ENCODE peak calls at places on chromosomes 2 and 18, in six cellular contexts. K is effector memory CD8-positive, alpha-beta T cell; D is stimulated activated CD4-positive, alpha-beta T cell treated with anti-CD3 and anti-CD28 coated beads, Interleukin-2, amount 100 ng/mL, for 48 hours; M is colonic mucosa; E is activated CD8-positive, alpha-beta memory T cell treated with anti-CD3 and anti-CD28 coated beads, Interleukin-2, amount 10 ng/mL, durations not matched to agents 7 days and 5 days; S is nephron progenitor cell. L is an unnamed sample.

GRCh38 chr2:7709907-7710306 is 792.7 kb downstream of the RNF144A start:
- DNase-seq in S (no peak), K (no peak), E (no peak), M (no peak), D (no peak), L (no peak)

GRCh38 chr18:45962866-45963265 is 4.3 kb downstream of the EPG5 start:
- DNase-seq in S (no peak), K (no peak), M (no peak), E (no peak), D (no peak), L (no peak)

GRCh38 chr2:101196220-101196661 is 45.1 kb upstream of the TBC1D8 start:
- DNase-seq in M (no peak), D (no peak), K (no peak), E (no peak), S (no peak), L (no peak)

GRCh38 chr2:178234648-178235047 is 40.3 kb downstream of the OSBPL6 start:
- DNase-seq in K (no peak), M (no peak), D (no peak), S (no peak), E (no peak), L (no peak)

GRCh38 chr2:46144133-46144800 is 152.9 kb upstream of the EPAS1 start:
- DNase-seq in M (no peak), D (no peak), S (no peak), K (no peak), E (peak; percentile 86), L (no peak)

GRCh38 chr18:42001801-42002200 is 46.8 kb downstream of the PIK3C3 start:
- DNase-seq in M (no peak), S (no peak), K (no peak), D (no peak), E (no peak), L (no peak)

GRCh38 chr2:237900891-237901831 is 41.7 kb downstream of the RAMP1 start:
- DNase-seq in E (no peak), D (no peak), K (no peak), M (no peak), S (no peak), L (no peak)

GRCh38 chr2:212156114-212156513 is 382.5 kb downstream of the ERBB4 start:
- DNase-seq in D (no peak), E (no peak), M (no peak), K (no peak), S (no peak), L (no peak)

GRCh38 chr2:233457356-233457755 is 103.1 kb downstream of the DGKD start:
- DNase-seq in M (no peak), D (no peak), K (no peak), E (no peak), S (no peak), L (no peak)

GRCh38 chr2:110748489-110748867 is 16.1 kb downstream of the ACOXL start:
- DNase-seq in S (no peak), D (peak; percentile 47), E (peak; percentile 92), K (peak; percentile 41), M (no peak), L (no peak)

GRCh38 chr2:113198790-113199612 is 25.2 kb downstream of the PSD4 start:
- DNase-seq in S (peak; percentile 92), M (peak; percentile 87), E (peak; percentile 85), D (peak; percentile 82), K (peak; percentile 49), L (peak; percentile 60)

GRCh38 chr2:112839407-112840067 is 3.0 kb upstream of the IL1B start:
- DNase-seq in S (no peak), K (no peak), D (no peak), M (no peak), E (no peak), L (no peak)

GRCh38 chr2:207767461-207768167 is 2.1 kb downstream of the FZD5 start:
- DNase-seq in E (no peak), K (no peak), D (no peak), M (peak; percentile 74), S (peak; percentile 29), L (no peak)

GRCh38 chr2:20221169-20221938 is 3.6 kb downstream of the SDC1 start:
- DNase-seq in E (no peak), K (no peak), D (no peak), S (no peak), M (no peak), L (no peak)

GRCh38 chr18:59123588-59124369 is 15.9 kb upstream of the SEC11C start:
- DNase-seq in E (peak; percentile 48), D (no peak), K (no peak), S (no peak), M (no peak), L (no peak)

GRCh38 chr2:42183775-42184174 is 14.6 kb downstream of the EML4 start:
- DNase-seq in D (no peak), E (no peak), K (no peak), S (no peak), M (no peak), L (no peak)

GRCh38 chr2:88658890-88659881 is 31.9 kb upstream of the EIF2AK3 start:
- DNase-seq in E (peak; percentile 25), D (no peak), K (no peak), S (no peak), M (peak; percentile 49), L (no peak)

GRCh38 chr18:9731380-9731779 is 23.3 kb downstream of the RAB31 start:
- DNase-seq in E (no peak), S (no peak), K (no peak), M (no peak), D (no peak), L (no peak)

GRCh38 chr2:120993661-120994060 is 258.0 kb downstream of the GLI2 start:
- DNase-seq in D (no peak), K (no peak), M (peak; percentile 5), E (peak; percentile 35), S (no peak), L (no peak)